ENCODE peak calls at places on chromosome 2, in six cellular contexts. X is HepG2, F is H1, S is K562, K is GM12891, M is GM12878. W is an unnamed sample.

GRCh38 chr2:212646698-212647097 is 108.1 kb upstream of the ERBB4 start:
- DNase-seq in X (no peak), F (no peak), S (no peak), K (no peak), M (no peak), W (no peak)

GRCh38 chr2:233429175-233429897 is 75.0 kb downstream of the DGKD start:
- DNase-seq in X (no peak), F (no peak), S (no peak), K (no peak), M (no peak), W (no peak)

GRCh38 chr2:135152361-135152760 is 100.3 kb downstream of the RAB3GAP1 start:
- DNase-seq in X (no peak), F (no peak), S (no peak), K (no peak), M (no peak), W (no peak)

GRCh38 chr2:31170071-31170698 is 31.9 kb upstream of the GALNT14 start:
- DNase-seq in X (peak; percentile 52), F (peak; percentile 23), S (peak; percentile 74), K (peak; percentile 57), M (peak; percentile 21), W (peak; percentile 50)

GRCh38 chr2:199100326-199101110 is 357.2 kb downstream of the SATB2 start:
- DNase-seq in X (no peak), F (no peak), S (no peak), K (no peak), M (no peak), W (no peak)

GRCh38 chr2:212414699-212415309 is 123.8 kb downstream of the ERBB4 start:
- DNase-seq in X (no peak), F (no peak), S (no peak), K (no peak), M (no peak), W (no peak)

GRCh38 chr2:61763605-61764034 is 90.2 kb downstream of the FAM161A start:
- DNase-seq in X (peak; percentile 45), F (peak; percentile 19), S (peak; percentile 74), K (peak; percentile 23), M (no peak), W (no peak)

GRCh38 chr2:207772081-207772843 is 2.6 kb upstream of the FZD5 start:
- DNase-seq in X (no peak), F (no peak), S (peak; percentile 78), K (no peak), M (no peak), W (no peak)

GRCh38 chr2:226969412-226969811 is 133.6 kb downstream of the RHBDD1 start:
- DNase-seq in X (no peak), F (no peak), S (no peak), K (no peak), M (no peak), W (no peak)

DNA sequence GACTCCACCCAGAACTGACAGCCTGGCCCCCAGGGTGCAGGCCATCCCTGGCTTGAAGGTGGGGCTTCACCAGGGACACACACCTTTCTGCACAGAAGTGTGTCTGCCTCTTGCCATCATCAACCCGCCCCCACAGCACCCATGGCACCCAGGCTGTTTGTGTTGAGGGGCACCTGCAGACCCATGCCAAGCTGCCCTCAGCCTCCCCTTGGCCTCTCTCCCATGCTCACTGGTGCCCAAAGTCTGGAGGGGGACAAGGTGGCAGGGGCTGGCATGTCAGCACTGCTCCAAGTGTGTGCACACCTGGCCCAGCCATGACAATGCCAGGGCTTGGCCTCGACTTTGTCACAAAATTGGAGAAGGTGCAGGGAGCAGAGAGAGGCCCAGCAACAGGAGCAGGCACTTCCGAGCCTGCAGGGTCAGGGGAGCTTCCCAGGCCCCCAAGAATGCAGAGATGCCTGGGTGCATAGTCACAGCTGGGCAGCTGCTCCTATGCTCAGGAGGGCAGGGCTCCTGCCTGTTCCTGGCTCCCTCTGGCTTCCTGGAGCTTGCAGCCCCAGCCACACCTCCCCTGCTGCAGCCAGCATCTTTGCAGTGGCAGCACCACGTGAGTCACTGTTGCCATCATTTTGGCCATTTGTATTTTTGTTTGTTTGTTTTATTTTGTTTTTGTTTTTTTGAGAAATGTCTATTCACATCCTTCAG is 280.6 kb upstream of the UBE2E3 start:
- DNase-seq in X (no peak), F (no peak), S (no peak), K (no peak), M (no peak), W (no peak)
- TF ChIP-seq TAF1 in X (no peak), F (no peak), S (no peak), K (no peak), M (no peak), W (no peak)

DNA sequence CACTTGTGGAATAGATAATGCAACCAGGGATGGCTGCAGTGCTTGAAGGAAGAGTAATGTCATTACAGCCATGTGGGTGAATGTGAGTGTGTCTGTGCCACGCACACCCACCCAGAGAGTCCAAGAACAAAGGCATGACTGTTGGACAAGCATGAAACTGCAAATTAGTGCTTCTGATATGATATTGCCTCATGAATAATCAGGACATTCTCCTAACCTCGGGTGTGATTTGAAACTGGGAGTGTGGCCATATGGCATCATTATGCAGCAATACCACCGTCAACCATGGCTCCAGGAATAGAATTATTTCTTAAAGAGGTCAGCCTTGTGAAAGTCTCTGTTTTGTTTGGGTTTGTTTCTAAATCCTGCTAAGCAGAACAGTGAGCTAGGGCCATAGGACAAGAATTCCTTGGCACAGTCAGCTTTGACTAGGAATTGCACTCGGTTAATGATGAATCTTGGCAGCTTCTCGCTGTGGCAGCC is 678.0 kb upstream of the RAB6C start:
- DNase-seq in X (no peak), F (no peak), S (no peak), K (no peak), M (no peak), W (no peak)
- TF ChIP-seq POLR2AphosphoS5 in X (no peak), F (no peak), S (no peak), K (no peak), M (no peak), W (no peak)

GRCh38 chr2:168246072-168246482 is 1.3 kb downstream of the STK39 start:
- DNase-seq in X (no peak), F (no peak), S (no peak), K (no peak), M (no peak), W (no peak)

GRCh38 chr2:168245074-168245825 is 2.1 kb downstream of the STK39 start:
- DNase-seq in X (no peak), F (no peak), S (no peak), K (no peak), M (no peak), W (no peak)

GRCh38 chr2:168247341-168248305 is at the start of gene STK39:
- DNase-seq in X (peak; percentile 68), F (peak; percentile 53), S (peak; percentile 80), K (peak; percentile 67), M (no peak), W (peak; percentile 55)

GRCh38 chr2:168244318-168244717 is 3.1 kb downstream of the STK39 start:
- DNase-seq in X (peak; percentile 74), F (no peak), S (no peak), K (no peak), M (no peak), W (no peak)

DNA sequence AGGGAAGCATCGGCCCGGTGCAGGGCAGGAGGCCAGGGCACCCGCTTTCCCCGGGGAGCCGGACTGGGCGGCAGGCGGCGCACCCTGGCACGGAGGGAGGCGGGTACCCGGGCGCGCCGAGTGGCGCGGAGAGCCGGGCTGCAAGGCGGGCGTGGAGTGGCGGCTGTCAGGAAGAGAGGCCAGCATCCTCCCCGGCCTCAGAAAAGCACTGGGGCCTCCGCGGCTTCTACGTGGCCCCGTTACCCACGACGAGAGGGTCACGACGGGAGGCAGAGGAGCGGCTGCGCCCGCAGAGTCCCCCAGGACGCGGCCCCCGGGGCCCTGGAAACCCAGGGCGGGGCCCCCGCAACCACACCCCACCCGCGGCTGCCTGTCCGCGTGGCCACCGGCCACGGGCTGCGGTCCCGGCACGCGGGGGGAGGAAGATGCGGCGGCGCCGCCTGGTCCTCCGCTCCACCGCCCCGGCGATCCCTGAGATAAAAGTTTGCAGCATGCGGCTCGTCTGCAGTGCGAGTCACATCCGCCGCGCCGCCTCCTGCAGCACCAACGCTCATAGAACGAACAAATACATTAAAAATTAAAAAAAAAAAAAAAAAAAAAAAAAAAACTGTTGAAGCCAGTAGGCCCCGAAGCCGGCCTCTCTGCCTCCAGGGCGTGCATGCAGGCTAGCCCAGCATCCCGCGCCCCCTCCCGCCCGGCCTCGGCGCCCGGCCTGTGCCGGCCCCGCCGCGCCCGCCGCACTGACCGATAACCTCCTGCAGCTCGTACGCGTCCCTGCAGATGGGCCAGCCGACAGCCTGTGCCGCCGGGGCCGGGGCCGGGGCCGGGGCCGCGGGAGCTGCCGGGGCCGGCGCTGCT is 683 bp downstream of the STK39 start:
- DNase-seq in X (peak; percentile 31), F (no peak), S (peak; percentile 57), K (peak; percentile 43), M (no peak), W (peak; percentile 28)
- TF ChIP-seq POLR2A in X (no peak), F (no peak), S (no peak), K (no peak), M (no peak), W (no peak)

DNA sequence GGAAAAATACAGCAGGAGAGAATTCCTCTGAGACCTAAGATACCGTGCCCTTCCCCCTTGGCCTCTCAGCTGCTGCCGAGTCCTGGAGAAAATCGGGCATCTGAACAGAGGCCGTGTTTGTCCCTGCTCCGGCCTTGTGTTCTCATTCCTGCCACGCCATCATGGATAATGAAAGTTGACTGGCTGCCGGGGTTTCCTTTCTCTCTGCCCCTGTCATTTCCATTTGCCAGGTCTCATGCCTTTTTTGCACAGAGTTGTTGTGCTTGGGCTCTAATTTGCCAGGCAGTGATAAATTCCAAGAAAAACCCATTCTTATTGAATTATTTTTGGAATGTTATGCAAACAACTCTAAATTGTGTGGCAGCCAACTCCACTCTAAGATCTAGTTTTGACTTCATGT is 496.9 kb upstream of the TNP1 start:
- DNase-seq in X (no peak), F (no peak), S (no peak), K (no peak), M (no peak), W (no peak)
- TF ChIP-seq TAF1 in X (no peak), F (no peak), S (no peak), K (no peak), M (no peak), W (no peak)

GRCh38 chr2:134120718-134121630 is 132.9 kb upstream of the MGAT5 start:
- DNase-seq in X (no peak), F (no peak), S (peak; percentile 64), K (peak; percentile 71), M (no peak), W (peak; percentile 79)

GRCh38 chr2:134119117-134119671 is 134.7 kb upstream of the MGAT5 start:
- DNase-seq in X (no peak), F (no peak), S (no peak), K (no peak), M (peak; percentile 50), W (no peak)

GRCh38 chr2:134118279-134119116 is 135.4 kb upstream of the MGAT5 start:
- DNase-seq in X (peak; percentile 92), F (no peak), S (peak; percentile 80), K (peak; percentile 49), M (peak; percentile 96), W (peak; percentile 41)

GRCh38 chr2:134120160-134120717 is 133.6 kb upstream of the MGAT5 start:
- DNase-seq in X (no peak), F (no peak), S (peak; percentile 23), K (no peak), M (no peak), W (no peak)

DNA sequence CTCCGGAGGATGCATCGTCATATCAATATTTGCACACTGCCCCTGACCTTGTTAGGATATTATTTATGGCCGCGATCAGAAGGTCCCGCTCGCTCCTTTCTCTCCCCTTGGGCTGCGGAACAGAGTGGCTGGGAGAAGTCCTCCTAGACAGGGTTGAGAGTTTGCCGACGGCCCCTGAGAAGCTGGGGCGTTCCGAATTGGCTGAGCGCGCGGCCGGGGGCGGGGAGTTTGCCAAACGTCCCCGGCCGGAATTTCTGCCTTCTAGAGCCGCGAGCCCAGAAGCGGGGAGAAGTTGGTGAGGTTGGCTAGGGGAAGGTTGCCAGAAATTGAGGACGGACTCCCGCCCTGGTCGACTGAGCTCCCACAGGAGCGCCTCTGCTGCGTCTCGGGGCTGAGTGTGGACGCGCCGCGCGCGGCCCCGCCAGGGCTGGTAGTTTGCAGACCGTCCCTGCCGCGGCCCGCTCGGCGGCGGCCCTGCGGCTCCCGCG is 134.2 kb upstream of the MGAT5 start:
- DNase-seq in X (peak; percentile 88), F (no peak), S (peak; percentile 90), K (peak; percentile 68), M (no peak), W (peak; percentile 76)
- TF ChIP-seq POLR2AphosphoS5 in X (peak; percentile 90), F (peak; percentile 64), S (no peak), K (peak; percentile 73), M (peak; percentile 72), W (peak; percentile 90)

W was measured in GM12892.